ENCODE peak calls at places on chromosomes 4 and X, in ten cellular contexts. S, O, U, P, G, A, X, Q, K and W are unnamed samples.
A peak's percentile ranks its signal among the peaks of the same experiment; 100 is the strongest.

GRCh38 chr4:142356118-142356759 is 489.9 kb downstream of the INPP4B start:
- DNase-seq in S (no peak), O (no peak), U (no peak), P (no peak), G (no peak), A (no peak), X (no peak), Q (no peak), K (no peak), W (no peak)

GRCh38 chrX:88437563-88437962 is 309.5 kb upstream of the CPXCR1 start:
- DNase-seq in S (no peak), O (no peak), U (no peak), P (no peak), G (no peak), A (no peak), X (no peak), Q (no peak), K (no peak), W (no peak)

GRCh38 chr4:97404876-97405523 is 738.3 kb downstream of the STPG2 start:
- DNase-seq in S (no peak), O (no peak), U (no peak), P (no peak), G (no peak), A (peak; percentile 52), X (no peak), Q (no peak), K (peak; percentile 8), W (no peak)

GRCh38 chrX:115602729-115603389 is 41.9 kb downstream of the PLS3 start:
- DNase-seq in S (no peak), O (no peak), U (peak; percentile 10), P (no peak), G (no peak), A (no peak), X (no peak), Q (no peak), K (no peak), W (peak; percentile 72)

GRCh38 chr4:165379662-165380061 is 854 bp downstream of the CPE start:
- DNase-seq in S (peak; percentile 54), O (peak; percentile 42), U (no peak), P (no peak), G (no peak), A (no peak), X (no peak), Q (peak; percentile 59), K (no peak), W (no peak)

GRCh38 chr4:165965503-165965902 is 92.5 kb downstream of the TLL1 start:
- DNase-seq in S (no peak), O (no peak), U (no peak), P (no peak), G (no peak), A (no peak), X (no peak), Q (no peak), K (peak; percentile 16), W (no peak)

GRCh38 chrX:11770320-11770719 is 12.3 kb downstream of the MSL3 start:
- DNase-seq in S (peak; percentile 47), O (peak; percentile 31), U (peak; percentile 8), P (no peak), G (peak; percentile 70), A (peak; percentile 69), X (no peak), Q (peak; percentile 41), K (peak; percentile 49), W (peak; percentile 44)

GRCh38 chrX:39497717-39498265 is 600.0 kb downstream of the BCOR start:
- DNase-seq in S (peak; percentile 87), O (no peak), U (peak; percentile 10), P (no peak), G (no peak), A (no peak), X (no peak), Q (no peak), K (no peak), W (no peak)

GRCh38 chr4:126869967-126870366 is 762.8 kb upstream of the INTU start:
- DNase-seq in S (no peak), O (no peak), U (no peak), P (no peak), G (no peak), A (no peak), X (no peak), Q (no peak), K (no peak), W (no peak)

GRCh38 chrX:54721424-54721823 is 76.6 kb downstream of the ITIH6 start:
- DNase-seq in S (no peak), O (no peak), U (no peak), P (no peak), G (no peak), A (peak; percentile 51), X (no peak), Q (no peak), K (peak; percentile 79), W (peak; percentile 8)

GRCh38 chrX:48835524-48836329 is at the start of gene PCSK1N:
- DNase-seq in S (peak; percentile 78), O (peak; percentile 78), U (peak; percentile 70), P (no peak), G (no peak), A (peak; percentile 59), X (peak; percentile 65), Q (peak; percentile 60), K (no peak), W (no peak)

GRCh38 chr4:576245-576821 is at the start of gene TMEM271:
- DNase-seq in S (peak; percentile 10), O (no peak), U (no peak), P (no peak), G (no peak), A (no peak), X (peak; percentile 63), Q (no peak), K (no peak), W (no peak)

GRCh38 chr4:137576437-137576836 is 44.1 kb upstream of the PCDH18 start:
- DNase-seq in S (no peak), O (no peak), U (no peak), P (no peak), G (no peak), A (no peak), X (no peak), Q (no peak), K (no peak), W (no peak)

GRCh38 chrX:154516655-154517100 is 646 bp upstream of the FAM3A start:
- DNase-seq in S (no peak), O (peak; percentile 31), U (no peak), P (no peak), G (peak; percentile 32), A (no peak), X (no peak), Q (peak; percentile 59), K (no peak), W (no peak)

GRCh38 chr4:56870927-56871326 is 36.8 kb upstream of the REST start:
- DNase-seq in S (peak; percentile 71), O (no peak), U (peak; percentile 44), P (no peak), G (no peak), A (no peak), X (no peak), Q (no peak), K (no peak), W (no peak)

GRCh38 chrX:44227981-44228380 is 115.5 kb downstream of the EFHC2 start:
- DNase-seq in S (no peak), O (no peak), U (no peak), P (no peak), G (no peak), A (no peak), X (no peak), Q (peak; percentile 34), K (no peak), W (no peak)

GRCh38 chr4:12716896-12717295 is 767.2 kb downstream of the RAB28 start:
- DNase-seq in S (no peak), O (no peak), U (no peak), P (no peak), G (no peak), A (no peak), X (no peak), Q (no peak), K (no peak), W (no peak)

GRCh38 chr4:7395635-7396034 is 39.1 kb downstream of the PSAPL1 start:
- DNase-seq in S (no peak), O (no peak), U (no peak), P (peak; percentile 32), G (no peak), A (no peak), X (no peak), Q (peak; percentile 8), K (no peak), W (no peak)

GRCh38 chrX:155857561-155857960 is 23.6 kb upstream of the VAMP7 start:
- DNase-seq in S (no peak), O (no peak), U (no peak), P (no peak), G (peak; percentile 5), A (peak; percentile 37), X (no peak), Q (peak; percentile 30), K (peak; percentile 23), W (no peak)

GRCh38 chrX:6446588-6446987 is 88.3 kb downstream of the VCX3A start:
- DNase-seq in S (no peak), O (no peak), U (no peak), P (no peak), G (no peak), A (no peak), X (no peak), Q (no peak), K (no peak), W (no peak)